ENCODE peak calls at places on chromosomes 12 and 14, in five cellular contexts. C is OCI-LY7, V is GM12865, E is breast epithelium, Q is RWPE1. I is an unnamed sample.

GRCh38 chr14:94880805-94881204 is 110.9 kb upstream of the GSC start:
- DNase-seq in C (no peak), Q (no peak), E (no peak), V (no peak), I (no peak)

GRCh38 chr12:132284618-132285310 is 44.6 kb downstream of the GALNT9 start:
- DNase-seq in V (no peak), C (no peak), E (no peak), Q (peak; percentile 92), I (no peak)

GRCh38 chr12:2618291-2618995 is 176.3 kb upstream of the FKBP4 start:
- DNase-seq in C (no peak), V (no peak), Q (no peak), E (no peak), I (no peak)

GRCh38 chr12:111412007-111412829 is 6.5 kb downstream of the SH2B3 start:
- DNase-seq in Q (no peak), V (no peak), E (no peak), C (no peak), I (no peak)

GRCh38 chr14:74611672-74612345 is at the start of gene LTBP2:
- DNase-seq in V (no peak), C (no peak), Q (no peak), E (no peak), I (peak; percentile 30)

GRCh38 chr12:69065804-69066203 is 132.8 kb upstream of the CPM start:
- DNase-seq in V (no peak), Q (peak; percentile 29), E (no peak), C (no peak), I (no peak)

GRCh38 chr12:47360771-47361388 is 281.1 kb upstream of the AMIGO2 start:
- DNase-seq in V (peak; percentile 16), E (no peak), C (peak; percentile 41), Q (no peak), I (no peak)

GRCh38 chr12:57965766-57966165 is 24.4 kb downstream of the ATP23 start:
- DNase-seq in E (no peak), V (peak; percentile 12), C (no peak), Q (no peak), I (no peak)

GRCh38 chr12:131738196-131738595 is 27.3 kb downstream of the SFSWAP start:
- DNase-seq in E (no peak), C (no peak), V (no peak), Q (no peak), I (no peak)

GRCh38 chr14:93728651-93729016 is 59.7 kb downstream of the PRIMA1 start:
- DNase-seq in V (no peak), C (no peak), Q (no peak), E (no peak), I (no peak)

GRCh38 chr12:108237272-108237671 is 101.8 kb downstream of the CMKLR1 start:
- DNase-seq in C (no peak), V (peak; percentile 8), E (no peak), Q (no peak), I (no peak)

GRCh38 chr12:132462778-132463177 is 27.2 kb upstream of the FBRSL1 start:
- DNase-seq in V (peak; percentile 55), Q (no peak), E (no peak), C (no peak), I (no peak)

GRCh38 chr14:93792391-93792790 is 4.1 kb upstream of the PRIMA1 start:
- DNase-seq in E (peak; percentile 63), C (no peak), V (no peak), Q (no peak), I (no peak)

GRCh38 chr12:11958216-11959091 is 112.3 kb upstream of the BCL2L14 start:
- DNase-seq in C (no peak), V (peak; percentile 79), E (no peak), Q (peak; percentile 48), I (no peak)

GRCh38 chr12:14874882-14875281 is 10.8 kb downstream of the MGP start:
- DNase-seq in Q (no peak), V (no peak), E (no peak), C (no peak), I (no peak)

GRCh38 chr12:30622509-30622908 is 73.2 kb downstream of the IPO8 start:
- DNase-seq in V (peak; percentile 39), E (no peak), Q (peak; percentile 16), C (no peak), I (no peak)

GRCh38 chr14:69531135-69531534 is 43.5 kb downstream of the CCDC177 start:
- DNase-seq in E (no peak), V (no peak), C (no peak), Q (no peak), I (no peak)

GRCh38 chr14:55301722-55302121 is 30.5 kb downstream of the FBXO34 start:
- DNase-seq in E (no peak), V (peak; percentile 18), C (no peak), Q (peak; percentile 36), I (no peak)

GRCh38 chr12:12265571-12266388 is 1.1 kb downstream of the LRP6 start:
- DNase-seq in C (peak; percentile 29), E (no peak), Q (peak; percentile 7), V (peak; percentile 52), I (no peak)

GRCh38 chr14:104396682-104397470 is 182.7 kb upstream of the C14orf180 start:
- DNase-seq in E (no peak), V (no peak), C (peak; percentile 22), Q (no peak), I (no peak)

GRCh38 chr14:68554231-68554630 is 238.6 kb downstream of the ZFP36L1 start:
- DNase-seq in V (no peak), Q (no peak), C (peak; percentile 37), E (peak; percentile 13), I (no peak)

DNA sequence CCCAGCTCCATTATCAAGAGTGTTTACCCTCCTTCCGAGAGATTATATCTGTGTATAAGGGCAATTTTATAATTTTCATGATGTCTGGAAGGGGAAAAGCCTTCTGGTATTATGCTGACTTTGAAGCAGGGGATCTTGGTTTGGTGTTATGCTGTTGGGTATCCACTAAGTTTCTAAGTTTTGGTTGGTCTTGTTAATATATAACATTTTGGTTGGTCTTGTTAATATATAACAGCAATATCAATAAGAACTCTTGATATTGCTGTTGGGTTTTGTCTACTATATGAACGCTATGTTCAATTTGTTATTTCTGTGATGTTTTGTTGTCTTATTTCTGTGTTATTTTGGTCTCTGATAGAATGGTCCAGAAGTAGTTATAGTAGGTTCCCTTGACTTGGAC is 349.2 kb upstream of the LRFN5 start:
- DNase-seq in C (no peak), Q (no peak), E (no peak), V (no peak), I (no peak)
- TF ChIP-seq CTCF in C (no peak), Q (no peak), E (no peak), V (no peak), I (no peak)

DNA sequence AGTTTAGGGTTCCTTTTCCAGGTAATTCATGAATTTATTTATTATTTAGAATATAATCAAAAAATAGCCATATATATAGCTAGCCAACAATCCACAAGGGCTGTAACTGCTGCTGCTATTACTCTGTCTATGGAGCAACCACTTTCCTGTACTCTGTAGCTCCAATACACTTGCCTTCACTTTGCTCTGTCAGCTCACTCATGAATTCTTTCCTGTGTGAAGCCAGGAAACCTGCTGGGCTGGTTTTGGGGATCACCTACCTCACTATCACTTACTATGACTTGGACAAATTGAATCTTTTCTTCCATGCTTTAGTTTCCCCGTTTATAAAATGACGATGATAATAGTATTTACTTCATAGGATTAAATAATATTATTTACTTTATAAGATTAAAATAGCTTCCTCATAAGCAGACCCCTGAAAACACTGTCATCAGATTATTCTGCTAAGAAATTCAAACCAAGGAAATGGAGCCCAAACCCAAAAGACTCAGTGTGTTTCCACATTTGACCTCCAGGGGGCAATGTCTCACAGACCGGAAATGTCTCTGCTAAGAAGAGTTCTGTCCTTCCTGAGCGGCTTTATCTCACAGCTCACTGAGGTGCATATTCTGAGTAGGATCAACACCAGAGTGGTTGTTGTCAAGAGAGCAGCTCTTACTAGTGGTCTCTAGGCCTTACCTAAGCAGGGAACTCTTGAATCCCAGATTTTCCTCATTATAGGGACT is 457.1 kb downstream of the DAD1 start:
- DNase-seq in E (no peak), Q (no peak), C (peak; percentile 39), V (peak; percentile 46), I (no peak)
- TF ChIP-seq CTCF in E (no peak), Q (peak; percentile 29), C (peak; percentile 89), V (peak; percentile 55), I (no peak)

GRCh38 chr12:52788876-52789636 is 6.9 kb downstream of the KRT3 start:
- DNase-seq in E (no peak), V (no peak), C (no peak), Q (no peak), I (no peak)
- TF ChIP-seq CTCF in E (no peak), V (no peak), C (no peak), Q (no peak), I (no peak)

DNA sequence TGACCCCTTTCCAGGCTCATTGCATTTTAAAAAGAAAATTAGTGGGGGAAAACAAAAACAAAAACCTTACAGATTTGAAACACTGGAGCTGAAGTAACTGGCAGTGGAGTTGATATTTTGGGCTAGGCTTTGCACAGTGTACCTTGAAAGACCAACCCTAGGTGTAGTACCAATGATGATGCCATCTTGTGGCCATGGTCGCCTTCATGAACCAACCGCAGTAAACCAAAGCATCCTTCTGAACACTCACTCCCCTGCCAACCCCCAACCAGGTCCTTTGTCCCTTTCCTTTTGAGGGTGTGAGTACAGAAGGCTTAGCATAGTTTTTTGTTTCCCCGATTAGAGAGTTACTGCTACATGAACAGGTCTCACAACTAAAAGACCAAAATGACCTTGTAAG is 5.9 kb downstream of the TOMM20L start:
- DNase-seq in C (peak; percentile 18), E (no peak), Q (no peak), V (no peak), I (no peak)
- TF ChIP-seq CTCF in C (peak; percentile 55), E (no peak), Q (no peak), V (no peak), I (no peak)

DNA sequence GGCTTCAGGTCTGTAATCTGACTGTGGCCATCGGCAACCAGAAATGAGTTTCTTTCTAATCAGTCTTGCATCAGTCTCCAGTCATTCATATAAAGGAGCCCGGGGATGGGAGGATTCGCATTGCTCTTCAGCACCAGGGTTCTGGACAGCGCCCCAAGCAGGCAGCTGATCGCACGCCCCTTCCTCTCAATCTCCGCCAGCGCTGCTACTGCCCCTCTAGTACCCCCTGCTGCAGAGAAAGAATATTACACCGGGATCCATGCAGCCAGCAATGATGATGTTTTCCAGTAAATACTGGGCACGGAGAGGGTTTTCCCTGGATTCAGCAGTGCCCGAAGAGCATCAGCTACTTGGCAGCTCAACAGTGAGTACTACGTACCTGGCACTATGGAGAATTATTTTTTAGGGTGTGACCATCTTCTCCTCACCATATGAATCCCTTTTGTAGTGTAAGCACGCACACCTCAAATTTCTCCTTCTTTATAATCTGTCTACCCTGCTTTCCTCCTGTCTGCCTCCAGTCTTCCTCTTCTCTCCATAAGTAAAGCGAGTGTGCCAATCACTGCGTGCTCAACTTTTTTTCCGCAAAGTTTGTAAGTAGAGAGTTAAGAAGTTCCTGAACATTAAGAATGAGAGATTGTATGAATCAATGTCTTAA is at the start of gene TPH2:
- DNase-seq in V (peak; percentile 62), E (no peak), Q (peak; percentile 37), C (peak; percentile 77), I (peak; percentile 16)
- TF ChIP-seq CTCF in V (peak; percentile 53), E (peak; percentile 24), Q (no peak), C (peak; percentile 85), I (no peak)

GRCh38 chr14:83799230-83799629 is 1730.7 kb upstream of the FLRT2 start:
- DNase-seq in Q (no peak), C (no peak), V (no peak), E (no peak), I (no peak)
- TF ChIP-seq CTCF in Q (no peak), C (no peak), V (no peak), E (no peak), I (no peak)

DNA sequence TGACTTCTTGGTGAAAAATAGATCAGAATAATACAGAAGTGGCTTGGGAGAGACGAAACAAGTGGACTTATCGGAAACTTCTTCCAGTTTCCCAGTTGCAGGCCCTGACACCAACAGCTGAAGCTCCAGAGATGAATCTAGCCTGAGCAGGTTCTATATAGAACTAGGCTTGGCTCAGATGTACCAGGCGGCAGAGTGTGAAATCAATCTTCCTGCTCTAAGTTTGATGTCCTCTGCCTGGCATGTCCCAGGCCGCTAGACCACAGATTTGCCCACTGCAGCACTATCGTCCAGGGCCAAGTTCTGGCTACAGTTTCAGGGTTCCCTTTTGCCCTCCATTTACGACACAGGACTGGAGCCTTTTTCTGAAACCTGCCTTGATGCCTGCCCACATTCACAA is 91.3 kb upstream of the PLEKHA5 start:
- DNase-seq in V (no peak), C (no peak), E (no peak), Q (no peak), I (no peak)
- TF ChIP-seq CTCF in V (no peak), C (no peak), E (no peak), Q (no peak), I (no peak)

I was measured in activated B cell treated with CpG ODN at 0.5 μM for 24 hours.